ENCODE peak calls at places on chromosomes 7 and 10, in nine cellular contexts. F, P, Y, X, C, Z, B, U and H are unnamed samples.

GRCh38 chr10:102342462-102342861 is 53.0 kb upstream of the NFKB2 start:
- DNase-seq in F (peak), P (no peak), Y (no peak), X (no peak), C (peak), Z (no peak), B (no peak), U (no peak), H (peak)

GRCh38 chr10:110181911-110182310 is 25.5 kb upstream of the MXI1 start:
- DNase-seq in F (no peak), P (no peak), Y (no peak), X (no peak), C (no peak), Z (no peak), B (no peak), U (no peak), H (no peak)

GRCh38 chr7:77460057-77460486 is 43.9 kb upstream of the GSAP start:
- DNase-seq in F (peak), P (no peak), Y (no peak), X (no peak), C (no peak), Z (no peak), B (no peak), U (no peak), H (no peak)

GRCh38 chr10:137031-137430 is 1.8 kb downstream of the ZMYND11 start:
- DNase-seq in F (peak), P (peak), Y (no peak), X (peak), C (peak), Z (peak), B (peak), U (peak), H (peak)

GRCh38 chr7:69817096-69817495 is 218.8 kb downstream of the AUTS2 start:
- DNase-seq in F (no peak), P (no peak), Y (no peak), X (no peak), C (no peak), Z (no peak), B (no peak), U (no peak), H (no peak)

GRCh38 chr7:140017034-140017433 is 45.7 kb downstream of the PARP12 start:
- DNase-seq in F (no peak), P (no peak), Y (no peak), X (no peak), C (no peak), Z (no peak), B (no peak), U (no peak), H (no peak)

GRCh38 chr7:27103489-27104226 is 1.2 kb upstream of the HOXA2 start:
- DNase-seq in F (no peak), P (no peak), Y (peak), X (no peak), C (no peak), Z (no peak), B (no peak), U (no peak), H (peak)

GRCh38 chr7:128017880-128018845 is 13.1 kb downstream of the LRRC4 start:
- DNase-seq in F (no peak), P (no peak), Y (no peak), X (no peak), C (no peak), Z (no peak), B (no peak), U (no peak), H (peak)

GRCh38 chr10:95273393-95274312 is 17.1 kb downstream of the PDLIM1 start:
- DNase-seq in F (no peak), P (peak), Y (no peak), X (no peak), C (no peak), Z (peak), B (no peak), U (no peak), H (peak)

GRCh38 chr7:73828107-73828803 is 2.5 kb upstream of the CLDN4 start:
- DNase-seq in F (no peak), P (peak), Y (no peak), X (no peak), C (no peak), Z (no peak), B (no peak), U (no peak), H (peak)

GRCh38 chr10:97916586-97916985 is 66.9 kb downstream of the GOLGA7B start:
- DNase-seq in F (no peak), P (no peak), Y (no peak), X (no peak), C (no peak), Z (peak), B (no peak), U (no peak), H (no peak)

GRCh38 chr10:35011771-35012191 is 78.4 kb downstream of the CUL2 start:
- DNase-seq in F (no peak), P (no peak), Y (no peak), X (no peak), C (no peak), Z (no peak), B (no peak), U (no peak), H (no peak)

GRCh38 chr10:127400216-127400615 is 148.9 kb upstream of the NPS start:
- DNase-seq in F (no peak), P (no peak), Y (no peak), X (no peak), C (no peak), Z (no peak), B (no peak), U (no peak), H (no peak)

GRCh38 chr10:11237571-11237970 is 219.9 kb downstream of the CELF2 start:
- DNase-seq in F (no peak), P (no peak), Y (no peak), X (no peak), C (no peak), Z (no peak), B (no peak), U (peak), H (no peak)

GRCh38 chr7:1899201-1899600 is 229.1 kb downstream of the ELFN1 start:
- DNase-seq in F (no peak), P (no peak), Y (no peak), X (no peak), C (no peak), Z (no peak), B (no peak), U (no peak), H (no peak)

GRCh38 chr10:46236537-46236887 is 50.3 kb upstream of the ANTXRL start:
- DNase-seq in F (no peak), P (no peak), Y (no peak), X (no peak), C (no peak), Z (no peak), B (no peak), U (no peak), H (no peak)

GRCh38 chr10:131872837-131873375 is 27.9 kb upstream of the PPP2R2D start:
- DNase-seq in F (peak), P (no peak), Y (no peak), X (no peak), C (no peak), Z (no peak), B (no peak), U (no peak), H (no peak)

GRCh38 chr10:131876021-131876420 is 24.8 kb upstream of the PPP2R2D start:
- DNase-seq in F (no peak), P (no peak), Y (no peak), X (no peak), C (no peak), Z (no peak), B (no peak), U (no peak), H (no peak)

GRCh38 chr10:131876543-131876942 is 24.3 kb upstream of the PPP2R2D start:
- DNase-seq in F (no peak), P (no peak), Y (no peak), X (no peak), C (no peak), Z (no peak), B (no peak), U (no peak), H (no peak)

GRCh38 chr10:131875501-131875900 is 25.3 kb upstream of the PPP2R2D start:
- DNase-seq in F (no peak), P (no peak), Y (no peak), X (no peak), C (no peak), Z (no peak), B (no peak), U (no peak), H (no peak)

GRCh38 chr10:131874991-131875451 is 25.8 kb upstream of the PPP2R2D start:
- DNase-seq in F (peak), P (peak), Y (peak), X (peak), C (peak), Z (peak), B (peak), U (peak), H (peak)
- TF ChIP-seq CTCF in F (peak), P (peak), Y (peak), X (peak), C (peak), Z (peak), B (peak), U (peak), H (peak)

DNA sequence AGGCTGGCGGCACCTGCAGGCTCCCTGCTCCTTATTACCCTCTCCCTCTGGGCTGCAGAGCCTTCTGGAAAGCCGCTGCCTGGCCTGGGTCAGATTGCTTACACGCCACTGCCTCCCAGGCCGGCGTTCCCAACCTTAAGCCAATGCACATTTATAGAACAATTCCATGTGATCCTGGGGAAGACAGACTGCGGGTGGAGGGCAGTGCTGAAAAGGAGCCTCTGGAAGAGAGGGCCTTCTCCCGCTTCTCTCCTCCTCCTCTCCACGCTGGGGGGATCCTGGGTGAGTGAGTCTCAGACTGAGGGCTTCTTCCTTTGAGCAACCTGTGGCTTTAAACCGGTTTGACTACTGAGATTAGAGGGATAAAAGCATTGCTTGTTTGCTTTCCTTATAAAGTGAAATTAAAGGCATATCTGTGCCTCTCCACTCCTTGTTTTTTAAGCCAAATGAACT is 5.5 kb downstream of the TACC2 start:
- DNase-seq in F (peak), P (no peak), Y (no peak), X (no peak), C (peak), Z (peak), B (no peak), U (no peak), H (no peak)
- TF ChIP-seq CTCF in F (no peak), P (no peak), Y (no peak), X (no peak), C (no peak), Z (no peak), B (no peak), U (no peak), H (no peak)

GRCh38 chr7:124679826-124680225 is 85.8 kb downstream of the GPR37 start:
- DNase-seq in F (peak), P (no peak), Y (no peak), X (no peak), C (no peak), Z (no peak), B (no peak), U (no peak), H (no peak)

DNA sequence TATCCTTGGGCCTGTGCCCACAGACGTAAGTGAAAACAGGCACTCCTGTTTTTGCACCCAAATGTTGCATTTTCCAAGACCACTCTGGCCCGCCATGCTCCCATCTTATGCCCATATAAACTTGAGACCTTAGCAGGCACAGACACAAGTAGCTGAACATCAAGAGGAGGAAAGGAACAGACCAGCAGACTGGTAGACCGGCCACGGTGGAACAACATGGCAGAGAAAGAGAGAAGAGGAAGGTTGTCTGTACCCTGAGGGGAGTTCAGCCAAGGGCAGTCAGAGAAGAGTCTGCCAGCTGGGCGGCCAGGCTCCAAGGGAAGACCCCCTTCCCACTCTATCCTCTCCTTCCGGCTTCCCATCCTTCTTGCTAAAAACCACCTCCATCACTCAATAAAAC is 85.3 kb downstream of the GPR37 start:
- DNase-seq in F (no peak), P (no peak), Y (no peak), X (no peak), C (no peak), Z (no peak), B (no peak), U (no peak), H (no peak)
- TF ChIP-seq CTCF in F (no peak), P (no peak), Y (no peak), X (no peak), C (no peak), Z (no peak), B (no peak), U (no peak), H (no peak)

DNA sequence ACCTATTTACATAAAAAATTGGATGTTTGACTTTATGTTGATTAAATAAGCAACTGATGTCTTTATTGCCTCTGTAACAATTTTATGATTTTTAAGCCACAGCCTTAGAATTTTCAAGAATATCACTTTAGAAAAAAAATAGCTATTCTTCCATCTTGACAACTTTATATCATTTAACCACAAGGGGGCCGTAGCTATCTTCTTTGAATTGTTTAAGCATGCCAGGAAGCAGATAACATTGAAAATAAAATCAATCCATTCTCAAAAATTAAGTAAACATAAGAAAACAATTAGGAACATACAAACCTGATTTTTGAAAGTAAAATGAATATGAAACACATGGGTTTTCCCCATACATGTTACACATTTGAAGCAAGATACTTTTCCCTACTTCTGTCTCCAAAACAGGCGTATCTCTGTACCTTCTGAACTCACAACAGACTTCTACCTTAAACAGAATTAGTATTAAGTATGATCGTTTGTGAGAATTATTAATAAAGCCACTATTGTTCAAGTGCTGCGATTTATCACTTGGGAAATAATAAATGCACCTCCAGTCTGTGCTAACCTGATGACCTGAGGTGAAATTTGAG is 209.0 kb downstream of the CACNA2D1 start:
- DNase-seq in F (peak), P (peak), Y (no peak), X (no peak), C (no peak), Z (no peak), B (no peak), U (peak), H (peak)
- TF ChIP-seq CTCF in F (peak), P (peak), Y (peak), X (no peak), C (peak), Z (peak), B (peak), U (peak), H (peak)

DNA sequence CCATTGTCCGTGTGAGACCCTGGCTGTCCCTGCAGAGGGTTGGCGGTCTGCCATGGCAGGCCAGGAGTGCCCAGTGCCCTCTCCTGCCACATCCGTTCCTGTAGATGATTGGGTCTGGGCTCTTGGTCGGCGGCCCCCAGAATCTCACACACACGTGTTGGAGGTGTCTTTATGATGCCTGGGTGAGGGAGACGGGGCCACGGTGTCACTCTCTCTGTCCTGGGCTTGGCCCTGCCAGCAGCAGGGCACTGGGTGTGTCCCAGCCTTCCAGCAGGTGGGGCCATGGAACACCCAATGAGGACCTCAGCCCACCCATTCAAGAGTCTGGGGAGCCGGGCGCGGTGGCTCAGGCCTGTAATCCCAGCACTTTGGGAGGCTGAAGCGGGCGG is 30.2 kb downstream of the UNC5B start:
- DNase-seq in F (peak), P (no peak), Y (no peak), X (no peak), C (peak), Z (no peak), B (no peak), U (no peak), H (no peak)
- TF ChIP-seq CTCF in F (peak), P (no peak), Y (no peak), X (no peak), C (no peak), Z (no peak), B (no peak), U (no peak), H (no peak)

GRCh38 chr7:108310351-108310750 is 145.9 kb downstream of the NRCAM start:
- DNase-seq in F (no peak), P (no peak), Y (no peak), X (no peak), C (no peak), Z (no peak), B (no peak), U (no peak), H (peak)

GRCh38 chr7:108316708-108317107 is 139.5 kb downstream of the NRCAM start:
- DNase-seq in F (no peak), P (no peak), Y (no peak), X (no peak), C (no peak), Z (no peak), B (no peak), U (no peak), H (no peak)

GRCh38 chr7:108314049-108314448 is 142.2 kb downstream of the NRCAM start:
- DNase-seq in F (no peak), P (no peak), Y (no peak), X (no peak), C (no peak), Z (no peak), B (no peak), U (no peak), H (no peak)

GRCh38 chr7:108311446-108312168 is 144.6 kb downstream of the NRCAM start:
- DNase-seq in F (no peak), P (no peak), Y (no peak), X (no peak), C (no peak), Z (no peak), B (peak), U (peak), H (peak)

DNA sequence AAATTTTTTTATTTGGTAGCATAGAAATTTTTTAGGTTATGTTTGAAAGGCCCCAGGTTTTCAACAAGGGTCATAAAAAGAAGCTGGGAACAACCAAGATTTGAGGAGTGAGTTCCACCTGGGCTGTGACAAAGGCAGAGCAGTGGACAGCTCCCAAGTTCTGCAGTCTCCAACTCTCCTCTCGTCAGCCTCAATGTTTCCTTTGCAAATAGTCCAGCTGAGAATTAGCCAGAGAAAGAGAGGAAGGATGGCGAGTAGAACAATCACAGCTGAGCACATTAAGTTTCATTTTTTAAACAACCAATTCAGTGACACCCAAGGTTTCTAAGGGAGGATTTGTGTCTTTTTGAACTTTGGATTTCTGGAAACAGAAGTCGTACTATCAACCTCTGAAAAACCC is 143.2 kb downstream of the NRCAM start:
- DNase-seq in F (no peak), P (no peak), Y (no peak), X (no peak), C (no peak), Z (no peak), B (no peak), U (no peak), H (no peak)
- TF ChIP-seq CTCF in F (no peak), P (no peak), Y (no peak), X (no peak), C (no peak), Z (no peak), B (no peak), U (no peak), H (no peak)

DNA sequence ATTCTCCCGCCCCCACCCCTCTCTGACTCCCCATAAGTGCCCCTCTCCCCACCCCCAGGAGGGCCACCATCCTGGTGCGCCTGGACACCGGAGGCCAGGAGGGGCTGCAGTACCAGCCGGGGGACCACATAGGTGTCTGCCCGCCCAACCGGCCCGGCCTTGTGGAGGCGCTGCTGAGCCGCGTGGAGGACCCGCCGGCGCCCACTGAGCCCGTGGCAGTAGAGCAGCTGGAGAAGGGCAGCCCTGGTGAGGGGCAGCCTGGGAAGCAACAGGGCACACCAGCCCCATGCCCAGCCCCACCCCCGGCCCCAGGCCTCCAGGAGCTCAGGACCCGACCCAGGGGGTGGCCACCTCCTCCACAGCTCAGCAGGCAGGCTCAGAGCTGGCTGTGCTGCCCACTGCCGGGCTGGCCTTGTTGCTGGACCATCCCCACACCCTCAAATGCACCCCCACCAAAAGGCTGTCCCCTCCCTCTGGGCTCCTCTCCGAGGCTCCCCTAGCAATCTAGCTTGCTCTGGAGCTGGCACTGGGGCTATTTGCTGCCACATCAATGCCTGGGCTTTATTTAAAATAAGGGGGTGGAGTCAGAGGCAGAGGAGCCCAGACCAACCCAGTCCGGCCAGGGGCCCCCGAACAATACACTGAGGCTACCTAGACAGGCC is 14.8 kb downstream of the ATG9B start:
- DNase-seq in F (peak), P (no peak), Y (peak), X (no peak), C (peak), Z (no peak), B (no peak), U (no peak), H (no peak)
- TF ChIP-seq CTCF in F (no peak), P (no peak), Y (no peak), X (no peak), C (no peak), Z (no peak), B (no peak), U (no peak), H (no peak)

GRCh38 chr7:28299556-28299955 is 112.8 kb upstream of the CREB5 start:
- DNase-seq in F (no peak), P (no peak), Y (no peak), X (no peak), C (no peak), Z (no peak), B (no peak), U (no peak), H (peak)

GRCh38 chr7:28293529-28293835 is 112.9 kb upstream of the JAZF1 start:
- DNase-seq in F (no peak), P (no peak), Y (no peak), X (no peak), C (no peak), Z (no peak), B (no peak), U (no peak), H (no peak)

GRCh38 chr7:28297821-28298439 is 114.4 kb upstream of the CREB5 start:
- DNase-seq in F (no peak), P (no peak), Y (no peak), X (no peak), C (no peak), Z (no peak), B (no peak), U (peak), H (no peak)

GRCh38 chr7:28298870-28299484 is 113.3 kb upstream of the CREB5 start:
- DNase-seq in F (peak), P (peak), Y (peak), X (no peak), C (peak), Z (peak), B (no peak), U (no peak), H (peak)

GRCh38 chr7:28296571-28297483 is 115.5 kb upstream of the CREB5 start:
- DNase-seq in F (peak), P (peak), Y (no peak), X (peak), C (peak), Z (no peak), B (no peak), U (peak), H (peak)
- TF ChIP-seq CTCF in F (peak), P (peak), Y (no peak), X (peak), C (peak), Z (peak), B (peak), U (peak), H (peak)

GRCh38 chr10:91787258-91787657 is 11.0 kb upstream of the TNKS2 start:
- DNase-seq in F (peak), P (no peak), Y (no peak), X (no peak), C (no peak), Z (no peak), B (no peak), U (no peak), H (no peak)
- TF ChIP-seq CTCF in F (no peak), P (no peak), Y (no peak), X (no peak), C (no peak), Z (no peak), B (no peak), U (no peak), H (no peak)